ENCODE peak calls at places on chromosomes 11 and 22, in seven cellular contexts. K, Y, O, J, H, R and C are unnamed samples.

GRCh38 chr11:45872513-45873356 is 12.7 kb upstream of the MAPK8IP1 start:
- DNase-seq in K (peak), Y (peak), O (no peak), J (peak), H (peak), R (peak), C (peak)

GRCh38 chr11:28139848-28140415 is 31.7 kb downstream of the METTL15 start:
- DNase-seq in K (no peak), Y (no peak), O (no peak), J (no peak), H (no peak), R (no peak), C (no peak)

GRCh38 chr22:44901301-44901700 is 108.5 kb downstream of the PHF21B start:
- DNase-seq in K (no peak), Y (no peak), O (no peak), J (no peak), H (no peak), R (no peak), C (no peak)

GRCh38 chr11:9280655-9281301 is 15.6 kb upstream of the DENND5A start:
- DNase-seq in K (no peak), Y (peak), O (no peak), J (no peak), H (no peak), R (no peak), C (peak)

GRCh38 chr22:26669060-26669481 is 11.7 kb downstream of the MIAT start:
- DNase-seq in K (no peak), Y (no peak), O (no peak), J (no peak), H (peak), R (no peak), C (no peak)

GRCh38 chr11:726278-726915 is 20.4 kb downstream of the EPS8L2 start:
- DNase-seq in K (peak), Y (peak), O (peak), J (peak), H (peak), R (no peak), C (peak)

GRCh38 chr22:41585898-41586297 is 3.7 kb downstream of the PMM1 start:
- DNase-seq in K (no peak), Y (no peak), O (no peak), J (no peak), H (no peak), R (no peak), C (no peak)

GRCh38 chr11:61111786-61112517 is 9.7 kb downstream of the CD5 start:
- DNase-seq in K (no peak), Y (no peak), O (peak), J (no peak), H (no peak), R (no peak), C (no peak)

GRCh38 chr11:72226701-72227100 is 2.1 kb downstream of the INPPL1 start:
- DNase-seq in K (no peak), Y (no peak), O (no peak), J (no peak), H (peak), R (no peak), C (peak)

GRCh38 chr11:17352925-17353227 is 1.3 kb downstream of the NCR3LG1 start:
- DNase-seq in K (no peak), Y (no peak), O (peak), J (no peak), H (peak), R (peak), C (peak)

GRCh38 chr11:955154-956049 is 29.7 kb downstream of the AP2A2 start:
- DNase-seq in K (no peak), Y (peak), O (no peak), J (peak), H (no peak), R (no peak), C (no peak)

GRCh38 chr22:49599691-49600451 is 227.8 kb downstream of the BRD1 start:
- DNase-seq in K (no peak), Y (no peak), O (no peak), J (no peak), H (no peak), R (no peak), C (no peak)

GRCh38 chr22:37267128-37267587 is 15.2 kb upstream of the CYTH4 start:
- DNase-seq in K (no peak), Y (peak), O (peak), J (peak), H (peak), R (peak), C (peak)

GRCh38 chr11:643849-644738 is 7.0 kb downstream of the DRD4 start:
- DNase-seq in K (no peak), Y (no peak), O (no peak), J (no peak), H (no peak), R (no peak), C (no peak)

GRCh38 chr22:36579441-36579840 is 50.5 kb upstream of the EIF3D start:
- DNase-seq in K (no peak), Y (no peak), O (no peak), J (no peak), H (no peak), R (no peak), C (no peak)

GRCh38 chr22:45188779-45189178 is 25.1 kb downstream of the NUP50 start:
- DNase-seq in K (no peak), Y (no peak), O (no peak), J (no peak), H (no peak), R (no peak), C (no peak)

GRCh38 chr11:112776834-112777793 is 184.1 kb upstream of the NCAM1 start:
- DNase-seq in K (no peak), Y (no peak), O (no peak), J (no peak), H (no peak), R (peak), C (no peak)

GRCh38 chr22:19330865-19331418 is 39.4 kb upstream of the CLTCL1 start:
- DNase-seq in K (no peak), Y (no peak), O (no peak), J (no peak), H (peak), R (no peak), C (no peak)

GRCh38 chr11:123588863-123589262 is 65.6 kb downstream of the SCN3B start:
- DNase-seq in K (no peak), Y (no peak), O (no peak), J (no peak), H (no peak), R (no peak), C (no peak)

GRCh38 chr11:32706985-32707736 is 87.3 kb downstream of the CCDC73 start:
- DNase-seq in K (no peak), Y (no peak), O (no peak), J (peak), H (no peak), R (no peak), C (peak)

GRCh38 chr11:8192016-8192895 is 23.4 kb upstream of the RIC3 start:
- DNase-seq in K (peak), Y (peak), O (no peak), J (peak), H (peak), R (peak), C (peak)

GRCh38 chr11:123217897-123218296 is 22.8 kb upstream of the CLMP start:
- DNase-seq in K (no peak), Y (no peak), O (no peak), J (no peak), H (no peak), R (no peak), C (no peak)

GRCh38 chr11:75813126-75813525 is 1.9 kb upstream of the UVRAG start:
- DNase-seq in K (no peak), Y (no peak), O (no peak), J (no peak), H (no peak), R (no peak), C (peak)

GRCh38 chr11:115317428-115318185 is 186.6 kb downstream of the CADM1 start:
- DNase-seq in K (no peak), Y (no peak), O (no peak), J (no peak), H (no peak), R (no peak), C (no peak)

GRCh38 chr11:39910087-39910486 is 1549.4 kb downstream of the LRRC4C start:
- DNase-seq in K (no peak), Y (no peak), O (no peak), J (peak), H (no peak), R (no peak), C (no peak)

GRCh38 chr22:43277091-43277490 is 66.1 kb downstream of the SCUBE1 start:
- DNase-seq in K (no peak), Y (no peak), O (no peak), J (no peak), H (no peak), R (no peak), C (no peak)

GRCh38 chr11:66979336-66979980 is 4.4 kb downstream of the C11orf86 start:
- DNase-seq in K (no peak), Y (no peak), O (no peak), J (no peak), H (no peak), R (no peak), C (no peak)

GRCh38 chr11:69745201-69745600 is 29.9 kb downstream of the FGF4 start:
- DNase-seq in K (no peak), Y (no peak), O (no peak), J (no peak), H (no peak), R (no peak), C (no peak)

GRCh38 chr11:117912497-117912896 is 16.7 kb downstream of the TMPRSS13 start:
- DNase-seq in K (no peak), Y (peak), O (no peak), J (no peak), H (peak), R (no peak), C (no peak)

GRCh38 chr11:79087238-79087956 is 353.4 kb downstream of the TENM4 start:
- DNase-seq in K (no peak), Y (no peak), O (no peak), J (peak), H (no peak), R (no peak), C (no peak)

GRCh38 chr22:31344369-31345330 is 1.5 kb downstream of the PATZ1 start:
- DNase-seq in K (no peak), Y (peak), O (no peak), J (no peak), H (peak), R (peak), C (no peak)

GRCh38 chr11:9269492-9270030 is 4.4 kb upstream of the DENND5A start:
- DNase-seq in K (no peak), Y (no peak), O (no peak), J (no peak), H (no peak), R (no peak), C (no peak)

GRCh38 chr11:76783294-76783900 is at the start of gene TSKU:
- DNase-seq in K (no peak), Y (no peak), O (no peak), J (peak), H (peak), R (peak), C (no peak)

GRCh38 chr11:36421546-36422155 is 88.4 kb downstream of the TRAF6 start:
- DNase-seq in K (no peak), Y (no peak), O (no peak), J (no peak), H (no peak), R (no peak), C (no peak)

GRCh38 chr11:35138949-35139881 is at the start of gene CD44:
- DNase-seq in K (no peak), Y (peak), O (peak), J (peak), H (peak), R (peak), C (peak)